ENCODE peak calls at places on chromosomes 5 and 9, in nine cellular contexts. T is hepatocyte, U is transverse colon, D is WERI-Rb-1, Z is colonic mucosa, O is SK-N-SH, K is upper lobe of right lung, X is uterus, M is kidney epithelial cell. A is an unnamed sample.

GRCh38 chr9:21684831-21685362 is 117.5 kb upstream of the MTAP start:
- DNase-seq in T (peak; percentile 40), U (no peak), D (no peak), Z (no peak), O (no peak), K (no peak), X (no peak), M (peak; percentile 95), A (no peak)

GRCh38 chr9:38687389-38687842 is 32.5 kb downstream of the FAM240B start:
- DNase-seq in T (peak; percentile 60), U (peak; percentile 82), D (no peak), Z (peak; percentile 81), O (no peak), K (peak; percentile 90), X (peak; percentile 25), M (peak; percentile 31), A (no peak)

GRCh38 chr5:95406426-95407093 is 15.4 kb downstream of the FAM81B start:
- DNase-seq in T (no peak), U (no peak), D (no peak), Z (no peak), O (no peak), K (no peak), X (no peak), M (no peak), A (no peak)

GRCh38 chr5:35202319-35203111 is 27.8 kb downstream of the PRLR start:
- DNase-seq in T (peak; percentile 68), U (peak; percentile 51), D (peak; percentile 55), Z (peak; percentile 75), O (peak; percentile 51), K (no peak), X (no peak), M (no peak), A (peak; percentile 66)

GRCh38 chr9:83583151-83584014 is 39.6 kb upstream of the IDNK start:
- DNase-seq in T (peak; percentile 76), U (peak; percentile 27), D (peak; percentile 57), Z (peak; percentile 32), O (peak; percentile 64), K (no peak), X (peak; percentile 45), M (no peak), A (peak; percentile 10)

GRCh38 chr5:179224741-179225140 is 120.5 kb downstream of the ADAMTS2 start:
- DNase-seq in T (no peak), U (peak; percentile 4), D (no peak), Z (no peak), O (no peak), K (no peak), X (peak; percentile 3), M (no peak), A (no peak)

GRCh38 chr9:133353548-133353947 is 2.7 kb downstream of the SURF1 start:
- DNase-seq in T (no peak), U (no peak), D (no peak), Z (no peak), O (no peak), K (no peak), X (no peak), M (no peak), A (no peak)

GRCh38 chr5:117665121-117665520 is 1090.5 kb upstream of the SEMA6A start:
- DNase-seq in T (no peak), U (no peak), D (no peak), Z (no peak), O (no peak), K (no peak), X (no peak), M (no peak), A (no peak)

GRCh38 chr9:70161414-70161732 is 97.4 kb upstream of the SMC5 start:
- DNase-seq in T (no peak), U (no peak), D (no peak), Z (no peak), O (no peak), K (no peak), X (no peak), M (no peak), A (no peak)

GRCh38 chr9:70168521-70168920 is 90.3 kb upstream of the SMC5 start:
- DNase-seq in T (no peak), U (no peak), D (no peak), Z (no peak), O (no peak), K (no peak), X (no peak), M (no peak), A (no peak)

GRCh38 chr9:70160672-70161413 is 97.9 kb upstream of the SMC5 start:
- DNase-seq in T (no peak), U (no peak), D (no peak), Z (no peak), O (no peak), K (no peak), X (no peak), M (no peak), A (no peak)

GRCh38 chr9:70169222-70169621 is 89.6 kb upstream of the SMC5 start:
- DNase-seq in T (no peak), U (no peak), D (no peak), Z (no peak), O (peak; percentile 10), K (no peak), X (no peak), M (no peak), A (no peak)

GRCh38 chr9:70165006-70165602 is 93.7 kb upstream of the SMC5 start:
- DNase-seq in T (no peak), U (no peak), D (no peak), Z (no peak), O (no peak), K (no peak), X (no peak), M (no peak), A (no peak)
- H3K4me3 ChIP-seq in T (no peak overlapping the region), U (no peak overlapping the region), D (no peak overlapping the region), Z (no peak overlapping the region), O (no peak overlapping the region), K (no peak overlapping the region), X (no peak overlapping the region), M (no peak overlapping the region), A (no peak overlapping the region)

GRCh38 chr5:170076707-170077106 is 29.0 kb upstream of the FOXI1 start:
- DNase-seq in T (no peak), U (no peak), D (no peak), Z (no peak), O (no peak), K (no peak), X (no peak), M (no peak), A (no peak)

GRCh38 chr5:170077526-170077925 is 28.2 kb upstream of the FOXI1 start:
- DNase-seq in T (no peak), U (no peak), D (no peak), Z (no peak), O (no peak), K (no peak), X (no peak), M (no peak), A (no peak)

GRCh38 chr5:170078931-170079330 is 26.8 kb upstream of the FOXI1 start:
- DNase-seq in T (no peak), U (no peak), D (no peak), Z (no peak), O (no peak), K (no peak), X (no peak), M (no peak), A (no peak)

GRCh38 chr5:170078458-170078857 is 27.2 kb upstream of the FOXI1 start:
- DNase-seq in T (no peak), U (no peak), D (no peak), Z (no peak), O (no peak), K (no peak), X (no peak), M (no peak), A (no peak)

GRCh38 chr5:170076211-170076610 is 29.5 kb upstream of the FOXI1 start:
- DNase-seq in T (no peak), U (no peak), D (no peak), Z (no peak), O (no peak), K (no peak), X (no peak), M (no peak), A (no peak)
- H3K36me3 ChIP-seq in T (no peaks in the 10 kb centered on the region), U (no peaks in the 10 kb centered on the region), D (no peaks in the 10 kb centered on the region), Z (no peaks in the 10 kb centered on the region), O (no peaks in the 10 kb centered on the region), K (peaks cover 5% of the 10 kb centered on the region), X (no peaks in the 10 kb centered on the region), M (no peaks in the 10 kb centered on the region), A (no peaks in the 10 kb centered on the region)

GRCh38 chr5:96652769-96653455 is 9.3 kb upstream of the CAST start:
- DNase-seq in T (no peak), U (no peak), D (no peak), Z (no peak), O (peak; percentile 42), K (no peak), X (no peak), M (no peak), A (no peak)

GRCh38 chr5:96654209-96654608 is 8.0 kb upstream of the CAST start:
- DNase-seq in T (no peak), U (no peak), D (no peak), Z (no peak), O (no peak), K (no peak), X (no peak), M (no peak), A (no peak)

GRCh38 chr5:96651047-96651446 is 11.1 kb upstream of the CAST start:
- DNase-seq in T (no peak), U (no peak), D (no peak), Z (no peak), O (no peak), K (no peak), X (no peak), M (no peak), A (no peak)

GRCh38 chr5:96649938-96650540 is 12.1 kb upstream of the CAST start:
- DNase-seq in T (no peak), U (peak; percentile 35), D (no peak), Z (no peak), O (no peak), K (no peak), X (no peak), M (no peak), A (no peak)

DNA sequence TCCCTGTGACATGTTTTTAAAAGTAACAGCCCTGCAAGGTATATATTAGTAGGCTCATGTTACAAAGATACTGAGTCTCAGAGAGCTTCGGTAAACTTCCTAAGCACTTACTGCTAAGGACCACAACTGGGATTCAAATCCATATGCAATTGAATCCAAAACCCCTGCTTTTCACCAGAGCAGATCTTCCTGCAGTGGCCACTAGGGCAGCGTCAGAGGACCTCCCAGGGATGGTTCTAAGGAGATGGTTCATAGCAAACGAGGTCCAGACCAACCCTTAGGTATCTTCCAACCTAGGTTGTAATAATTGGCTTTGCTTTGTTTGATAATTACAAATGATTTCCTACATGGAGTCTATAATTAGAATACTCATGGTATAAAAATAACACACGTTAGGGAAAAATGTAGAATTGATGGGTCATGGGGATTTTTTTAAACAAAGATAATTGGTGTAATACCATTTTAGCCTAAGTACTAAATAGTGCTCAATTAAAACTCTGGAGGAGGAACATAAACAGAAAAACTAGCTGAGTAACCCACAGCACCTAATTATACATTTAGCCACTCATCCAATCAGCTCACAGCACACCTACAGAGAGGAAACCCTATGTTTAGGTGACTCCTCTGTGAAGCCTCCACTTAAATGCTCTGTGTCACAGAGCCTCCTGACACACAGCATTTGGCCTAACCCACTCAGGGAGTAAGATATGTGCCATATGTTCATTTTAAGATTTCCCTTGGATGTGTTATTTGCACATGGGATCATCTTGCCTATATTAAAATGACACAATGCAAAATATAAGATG is 10.0 kb upstream of the CAST start:
- DNase-seq in T (no peak), U (no peak), D (peak; percentile 25), Z (no peak), O (peak; percentile 11), K (no peak), X (no peak), M (no peak), A (no peak)
- TF ChIP-seq CTCF in T (no peak), U (no peak), D (peak; percentile 47), Z (no peak), O (peak; percentile 48), K (peak; percentile 28), X (no peak), M (peak; percentile 35), A (peak; percentile 35)

GRCh38 chr9:2623046-2623865 is 1.7 kb downstream of the VLDLR start:
- DNase-seq in T (peak; percentile 67), U (peak; percentile 10), D (peak; percentile 27), Z (peak; percentile 23), O (peak; percentile 68), K (peak; percentile 84), X (peak; percentile 69), M (peak; percentile 89), A (no peak)
- H3K4me3 ChIP-seq in T (peak overlapping the region; percentile 98), U (peak overlapping the region; percentile 71), D (peak overlapping the region; percentile 71), Z (peak overlapping the region; percentile 74), O (peak overlapping the region; percentile 73), K (peak overlapping the region; percentile 78), X (peak overlapping the region; percentile 41), M (peak overlapping the region; percentile 80), A (peak overlapping the region; percentile 57)